ENCODE peak calls at places on chromosome 5, in four cellular contexts. B is lung, M is HepG2, D is right atrium auricular region. L is an unnamed sample. For H3K4me1, the result is how much of the 10 kb centered on the place peaks cover.

GRCh38 chr5:125227333-125228075 is 481.1 kb upstream of the ZNF608 start:
- DNase-seq in M (no peak), B (no peak), D (no peak), L (no peak)

GRCh38 chr5:170985486-170985885 is 123.7 kb downstream of the RANBP17 start:
- DNase-seq in M (no peak), B (no peak), D (no peak), L (no peak)

GRCh38 chr5:150066436-150066835 is 19.9 kb downstream of the CSF1R start:
- DNase-seq in M (no peak), B (no peak), D (no peak), L (no peak)

GRCh38 chr5:79193643-79194042 is 42.3 kb upstream of the JMY start:
- DNase-seq in M (no peak), B (no peak), D (no peak), L (no peak)

GRCh38 chr5:140311011-140311467 is 8.1 kb upstream of the PFDN1 start:
- DNase-seq in M (peak), B (no peak), D (no peak), L (no peak)

GRCh38 chr5:172868924-172869565 is 35.0 kb downstream of the ERGIC1 start:
- DNase-seq in B (peak), D (peak), M (peak), L (peak)

GRCh38 chr5:139014726-139015125 is 139.6 kb upstream of the LRRTM2 start:
- DNase-seq in M (no peak), D (no peak), B (peak), L (no peak)

GRCh38 chr5:135106610-135107009 is 72.6 kb upstream of the PITX1 start:
- DNase-seq in M (no peak), D (no peak), B (no peak), L (no peak)

GRCh38 chr5:92144824-92145223 is 761.7 kb upstream of the ARRDC3 start:
- DNase-seq in M (no peak), B (no peak), D (no peak), L (no peak)

GRCh38 chr5:35269006-35269405 is 38.7 kb upstream of the PRLR start:
- DNase-seq in D (no peak), B (no peak), M (no peak), L (no peak)

GRCh38 chr5:80198399-80198798 is 57.4 kb downstream of the SERINC5 start:
- DNase-seq in B (no peak), D (no peak), M (no peak), L (no peak)

GRCh38 chr5:103232393-103232999 is 26.1 kb upstream of the MACIR start:
- DNase-seq in D (no peak), M (peak), B (no peak), L (no peak)

GRCh38 chr5:139650031-139650688 is 2.0 kb downstream of the CXXC5 start:
- DNase-seq in B (no peak), M (no peak), D (no peak), L (peak)

GRCh38 chr5:137491121-137491520 is 8.0 kb downstream of the SPOCK1 start:
- DNase-seq in M (no peak), D (no peak), B (no peak), L (no peak)

GRCh38 chr5:174825587-174825986 is 101.2 kb downstream of the MSX2 start:
- DNase-seq in B (no peak), M (no peak), D (no peak), L (no peak)

GRCh38 chr5:137580030-137580429 is 80.9 kb upstream of the SPOCK1 start:
- DNase-seq in M (no peak), D (no peak), B (no peak), L (no peak)

GRCh38 chr5:126000533-126000932 is 422.7 kb upstream of the GRAMD2B start:
- DNase-seq in B (no peak), D (no peak), M (no peak), L (no peak)

GRCh38 chr5:142697356-142697807 is 11.5 kb upstream of the FGF1 start:
- DNase-seq in M (no peak), D (peak), B (no peak), L (peak)

GRCh38 chr5:138468133-138468965 is 3.1 kb downstream of the EGR1 start:
- DNase-seq in D (peak), M (no peak), B (no peak), L (no peak)

GRCh38 chr5:127601111-127601510 is 47.8 kb upstream of the CTXN3 start:
- DNase-seq in D (no peak), M (no peak), B (no peak), L (no peak)

GRCh38 chr5:65480306-65480865 is 1.3 kb downstream of the ADAMTS6 start:
- DNase-seq in D (peak), M (peak), B (peak), L (peak)

GRCh38 chr5:122439645-122440044 is 127.6 kb downstream of the SNCAIP start:
- DNase-seq in M (no peak), D (no peak), B (no peak), L (no peak)

GRCh38 chr5:71596169-71596568 is 9.0 kb downstream of the MCCC2 start:
- DNase-seq in B (no peak), M (no peak), D (no peak), L (no peak)

GRCh38 chr5:35026280-35026840 is 21.4 kb downstream of the AGXT2 start:
- DNase-seq in B (no peak), D (no peak), M (no peak), L (no peak)

GRCh38 chr5:172769598-172770373 is 1.2 kb downstream of the DUSP1 start:
- DNase-seq in B (no peak), M (no peak), D (no peak), L (peak)

GRCh38 chr5:134493461-134494055 is 31.9 kb upstream of the JADE2 start:
- DNase-seq in D (no peak), M (no peak), B (no peak), L (no peak)

GRCh38 chr5:74316064-74316586 is 324.4 kb downstream of the ENC1 start:
- DNase-seq in M (peak), B (peak), D (no peak), L (peak)

GRCh38 chr5:72153551-72153950 is 46.3 kb downstream of the MAP1B start:
- DNase-seq in M (no peak), D (no peak), B (no peak), L (no peak)

GRCh38 chr5:84870369-84870768 is 485.7 kb upstream of the EDIL3 start:
- DNase-seq in D (no peak), M (no peak), B (no peak), L (no peak)

GRCh38 chr5:133794771-133795391 is 173.5 kb downstream of the C5orf15 start:
- DNase-seq in M (no peak), D (no peak), B (no peak), L (no peak)

GRCh38 chr5:107580902-107581823 is 89.6 kb downstream of the EFNA5 start:
- DNase-seq in M (no peak), B (no peak), D (no peak), L (no peak)

GRCh38 chr5:132770476-132771159 is 6.4 kb downstream of the SEPTIN8 start:
- DNase-seq in B (no peak), M (no peak), D (no peak), L (peak)

GRCh38 chr5:5351288-5352089 is 71.0 kb upstream of the ICE1 start:
- DNase-seq in B (no peak), D (no peak), M (peak), L (no peak)

GRCh38 chr5:59732301-59732700 is 161.2 kb downstream of the PDE4D start:
- DNase-seq in M (no peak), B (no peak), D (no peak), L (no peak)

GRCh38 chr5:127960126-127960744 is 123.3 kb upstream of the SLC12A2 start:
- DNase-seq in M (no peak), B (no peak), D (no peak), L (no peak)

GRCh38 chr5:78755822-78756429 is 107.4 kb upstream of the LHFPL2 start:
- DNase-seq in M (no peak), D (no peak), B (no peak), L (no peak)

GRCh38 chr5:124480022-124480421 is 266.4 kb downstream of the ZNF608 start:
- DNase-seq in M (no peak), B (no peak), D (no peak), L (no peak)

DNA sequence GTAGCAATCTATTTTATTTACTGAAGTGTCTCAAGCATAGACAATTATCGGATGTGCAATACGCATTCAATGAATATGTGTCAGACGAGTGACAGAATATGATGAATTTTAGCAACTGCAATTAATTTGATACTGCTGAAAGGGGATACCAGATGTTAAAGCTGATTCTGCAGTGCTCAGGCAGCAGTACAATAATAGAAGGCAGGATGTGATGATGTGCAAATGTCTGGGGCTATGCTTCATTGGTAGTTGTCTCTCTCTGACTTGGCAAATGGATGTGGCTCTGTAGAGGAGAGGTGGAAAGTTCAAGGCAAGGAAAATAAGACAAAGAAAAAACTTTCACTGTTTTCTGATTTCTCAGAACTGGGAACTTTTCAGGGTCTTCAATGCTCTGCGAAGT is 721.2 kb downstream of the CDH18 start:
- DNase-seq in M (no peak), B (no peak), D (no peak), L (no peak)
- H3K4me3 ChIP-seq in M (no peak), B (no peak), D (no peak), L (no peak)

GRCh38 chr5:56849671-56850070 is 34.3 kb downstream of the MAP3K1 start:
- DNase-seq in D (no peak), B (no peak), M (no peak), L (no peak)

GRCh38 chr5:56853710-56854109 is 38.4 kb downstream of the MAP3K1 start:
- DNase-seq in D (no peak), M (no peak), B (no peak), L (no peak)

GRCh38 chr5:56852228-56853000 is 37.1 kb downstream of the MAP3K1 start:
- DNase-seq in B (no peak), D (no peak), M (no peak), L (no peak)

GRCh38 chr5:56850423-56850822 is 35.1 kb downstream of the MAP3K1 start:
- DNase-seq in B (no peak), M (no peak), D (no peak), L (no peak)

GRCh38 chr5:56851258-56851941 is 36.1 kb downstream of the MAP3K1 start:
- DNase-seq in M (no peak), D (no peak), B (no peak), L (no peak)
- H3K4me1 ChIP-seq in M (under half), D (half or more), B (under half), L (under half)

GRCh38 chr5:148950892-148951291 is 112.0 kb downstream of the SH3TC2 start:
- DNase-seq in D (no peak), B (no peak), M (no peak), L (no peak)
- H3K4me3 ChIP-seq in D (no peak), B (no peak), M (no peak), L (no peak)

GRCh38 chr5:56550227-56550626 is 265.1 kb upstream of the MAP3K1 start:
- DNase-seq in B (no peak), D (no peak), M (no peak), L (no peak)
- H3K4me1 ChIP-seq in B (under half), D (under half), M (under half), L (under half)